ENCODE peak calls at places on chromosomes 7 and 10, in nine cellular contexts. One of them, this sample, is unnamed.

GRCh38 chr7:95886501-95887090 is 114.2 kb downstream of the DYNC1I1 start:
- DNase-seq in T-cell: no peak
- DNase-seq in HFFc6: no peak
- DNase-seq in Daoy: peak
- DNase-seq in choroid plexus epithelial cell: peak
- DNase-seq in T-helper 1 cell: no peak
- DNase-seq in non-pigmented ciliary epithelial cell: no peak
- DNase-seq in LHCN-M2: peak
- DNase-seq in lung: no peak
- DNase-seq in this sample: no peak

GRCh38 chr7:14377646-14378266 is 388.3 kb upstream of the ETV1 start:
- DNase-seq in T-cell: no peak
- DNase-seq in HFFc6: peak
- DNase-seq in Daoy: peak
- DNase-seq in choroid plexus epithelial cell: peak
- DNase-seq in T-helper 1 cell: no peak
- DNase-seq in non-pigmented ciliary epithelial cell: peak
- DNase-seq in LHCN-M2: peak
- DNase-seq in lung: no peak
- DNase-seq in this sample: no peak

GRCh38 chr10:67045404-67045803 is 119.6 kb downstream of the LRRTM3 start:
- DNase-seq in T-cell: no peak
- DNase-seq in HFFc6: no peak
- DNase-seq in Daoy: no peak
- DNase-seq in choroid plexus epithelial cell: no peak
- DNase-seq in T-helper 1 cell: no peak
- DNase-seq in non-pigmented ciliary epithelial cell: no peak
- DNase-seq in LHCN-M2: no peak
- DNase-seq in lung: no peak
- DNase-seq in this sample: no peak

GRCh38 chr10:87864497-87865059 is 1.2 kb downstream of the PTEN start:
- DNase-seq in T-cell: no peak
- DNase-seq in HFFc6: no peak
- DNase-seq in Daoy: no peak
- DNase-seq in choroid plexus epithelial cell: no peak
- DNase-seq in T-helper 1 cell: no peak
- DNase-seq in non-pigmented ciliary epithelial cell: no peak
- DNase-seq in LHCN-M2: peak
- DNase-seq in lung: no peak
- DNase-seq in this sample: no peak

GRCh38 chr7:48419401-48419800 is 248.1 kb downstream of the ABCA13 start:
- DNase-seq in T-cell: no peak
- DNase-seq in HFFc6: no peak
- DNase-seq in Daoy: no peak
- DNase-seq in choroid plexus epithelial cell: peak
- DNase-seq in T-helper 1 cell: no peak
- DNase-seq in non-pigmented ciliary epithelial cell: no peak
- DNase-seq in LHCN-M2: peak
- DNase-seq in lung: no peak
- DNase-seq in this sample: no peak

GRCh38 chr7:121343302-121343701 is 14.5 kb downstream of the WNT16 start:
- DNase-seq in T-cell: no peak
- DNase-seq in HFFc6: no peak
- DNase-seq in Daoy: no peak
- DNase-seq in choroid plexus epithelial cell: peak
- DNase-seq in T-helper 1 cell: no peak
- DNase-seq in non-pigmented ciliary epithelial cell: no peak
- DNase-seq in LHCN-M2: no peak
- DNase-seq in lung: no peak
- DNase-seq in this sample: no peak

GRCh38 chr7:7654964-7655363 is 14.4 kb downstream of the UMAD1 start:
- DNase-seq in T-cell: no peak
- DNase-seq in HFFc6: no peak
- DNase-seq in Daoy: no peak
- DNase-seq in choroid plexus epithelial cell: no peak
- DNase-seq in T-helper 1 cell: no peak
- DNase-seq in non-pigmented ciliary epithelial cell: no peak
- DNase-seq in LHCN-M2: no peak
- DNase-seq in lung: no peak
- DNase-seq in this sample: no peak

GRCh38 chr10:53697038-53697437 is 924.5 kb upstream of the MBL2 start:
- DNase-seq in T-cell: no peak
- DNase-seq in HFFc6: no peak
- DNase-seq in Daoy: no peak
- DNase-seq in choroid plexus epithelial cell: peak
- DNase-seq in T-helper 1 cell: no peak
- DNase-seq in non-pigmented ciliary epithelial cell: peak
- DNase-seq in LHCN-M2: no peak
- DNase-seq in lung: no peak
- DNase-seq in this sample: no peak

GRCh38 chr10:124663766-124664360 is 80.3 kb downstream of the FAM53B start:
- DNase-seq in T-cell: no peak
- DNase-seq in HFFc6: no peak
- DNase-seq in Daoy: no peak
- DNase-seq in choroid plexus epithelial cell: no peak
- DNase-seq in T-helper 1 cell: no peak
- DNase-seq in non-pigmented ciliary epithelial cell: no peak
- DNase-seq in LHCN-M2: no peak
- DNase-seq in lung: no peak
- DNase-seq in this sample: no peak

GRCh38 chr7:134014935-134015334 is 112.2 kb upstream of the LRGUK start:
- DNase-seq in T-cell: no peak
- DNase-seq in HFFc6: no peak
- DNase-seq in Daoy: peak
- DNase-seq in choroid plexus epithelial cell: peak
- DNase-seq in T-helper 1 cell: no peak
- DNase-seq in non-pigmented ciliary epithelial cell: no peak
- DNase-seq in LHCN-M2: peak
- DNase-seq in lung: no peak
- DNase-seq in this sample: no peak

GRCh38 chr10:9096288-9096687 is 1041.8 kb downstream of the GATA3 start:
- DNase-seq in T-cell: peak
- DNase-seq in HFFc6: no peak
- DNase-seq in Daoy: no peak
- DNase-seq in choroid plexus epithelial cell: no peak
- DNase-seq in T-helper 1 cell: peak
- DNase-seq in non-pigmented ciliary epithelial cell: no peak
- DNase-seq in LHCN-M2: no peak
- DNase-seq in lung: no peak
- DNase-seq in this sample: no peak

GRCh38 chr7:98168181-98168903 is 42.9 kb upstream of the BHLHA15 start:
- DNase-seq in T-cell: peak
- DNase-seq in HFFc6: peak
- DNase-seq in Daoy: peak
- DNase-seq in choroid plexus epithelial cell: peak
- DNase-seq in T-helper 1 cell: peak
- DNase-seq in non-pigmented ciliary epithelial cell: peak
- DNase-seq in LHCN-M2: peak
- DNase-seq in lung: peak
- DNase-seq in this sample: peak

GRCh38 chr10:32377458-32378370 is 30.8 kb upstream of the EPC1 start:
- DNase-seq in T-cell: peak
- DNase-seq in HFFc6: peak
- DNase-seq in Daoy: peak
- DNase-seq in choroid plexus epithelial cell: peak
- DNase-seq in T-helper 1 cell: no peak
- DNase-seq in non-pigmented ciliary epithelial cell: peak
- DNase-seq in LHCN-M2: peak
- DNase-seq in lung: no peak
- DNase-seq in this sample: peak

GRCh38 chr10:47051741-47052238 is 140.6 kb downstream of the PTPN20 start:
- DNase-seq in T-cell: no peak
- DNase-seq in HFFc6: no peak
- DNase-seq in Daoy: no peak
- DNase-seq in choroid plexus epithelial cell: no peak
- DNase-seq in T-helper 1 cell: no peak
- DNase-seq in non-pigmented ciliary epithelial cell: no peak
- DNase-seq in LHCN-M2: no peak
- DNase-seq in lung: no peak
- DNase-seq in this sample: no peak

GRCh38 chr10:49394933-49395740 is 752 bp downstream of the DRGX start:
- DNase-seq in T-cell: no peak
- DNase-seq in HFFc6: no peak
- DNase-seq in Daoy: no peak
- DNase-seq in choroid plexus epithelial cell: no peak
- DNase-seq in T-helper 1 cell: no peak
- DNase-seq in non-pigmented ciliary epithelial cell: no peak
- DNase-seq in LHCN-M2: no peak
- DNase-seq in lung: no peak
- DNase-seq in this sample: no peak

GRCh38 chr7:40721344-40721949 is 586.6 kb downstream of the SUGCT start:
- DNase-seq in T-cell: no peak
- DNase-seq in HFFc6: peak
- DNase-seq in Daoy: no peak
- DNase-seq in choroid plexus epithelial cell: peak
- DNase-seq in T-helper 1 cell: no peak
- DNase-seq in non-pigmented ciliary epithelial cell: no peak
- DNase-seq in LHCN-M2: peak
- DNase-seq in lung: no peak
- DNase-seq in this sample: no peak

GRCh38 chr7:148334959-148335577 is 255.5 kb upstream of the C7orf33 start:
- DNase-seq in T-cell: no peak
- DNase-seq in HFFc6: no peak
- DNase-seq in Daoy: peak
- DNase-seq in choroid plexus epithelial cell: peak
- DNase-seq in T-helper 1 cell: no peak
- DNase-seq in non-pigmented ciliary epithelial cell: peak
- DNase-seq in LHCN-M2: peak
- DNase-seq in lung: no peak
- DNase-seq in this sample: no peak

GRCh38 chr7:150404785-150405583 is 25.9 kb downstream of the ZNF775 start:
- DNase-seq in T-cell: peak
- DNase-seq in HFFc6: peak
- DNase-seq in Daoy: peak
- DNase-seq in choroid plexus epithelial cell: peak
- DNase-seq in T-helper 1 cell: peak
- DNase-seq in non-pigmented ciliary epithelial cell: peak
- DNase-seq in LHCN-M2: peak
- DNase-seq in lung: peak
- DNase-seq in this sample: peak

GRCh38 chr10:122544493-122544892 is 16.1 kb upstream of the DMBT1 start:
- DNase-seq in T-cell: no peak
- DNase-seq in HFFc6: no peak
- DNase-seq in Daoy: no peak
- DNase-seq in choroid plexus epithelial cell: no peak
- DNase-seq in T-helper 1 cell: no peak
- DNase-seq in non-pigmented ciliary epithelial cell: no peak
- DNase-seq in LHCN-M2: no peak
- DNase-seq in lung: no peak
- DNase-seq in this sample: no peak

GRCh38 chr10:95407546-95407945 is 116.7 kb upstream of the PDLIM1 start:
- DNase-seq in T-cell: no peak
- DNase-seq in HFFc6: no peak
- DNase-seq in Daoy: no peak
- DNase-seq in choroid plexus epithelial cell: no peak
- DNase-seq in T-helper 1 cell: no peak
- DNase-seq in non-pigmented ciliary epithelial cell: no peak
- DNase-seq in LHCN-M2: no peak
- DNase-seq in lung: no peak
- DNase-seq in this sample: no peak

GRCh38 chr7:78327718-78328117 is 529.1 kb downstream of the PHTF2 start:
- DNase-seq in T-cell: no peak
- DNase-seq in HFFc6: no peak
- DNase-seq in Daoy: no peak
- DNase-seq in choroid plexus epithelial cell: no peak
- DNase-seq in T-helper 1 cell: no peak
- DNase-seq in non-pigmented ciliary epithelial cell: no peak
- DNase-seq in LHCN-M2: no peak
- DNase-seq in lung: no peak
- DNase-seq in this sample: no peak

GRCh38 chr10:106615081-106615480 is 549.4 kb downstream of the SORCS1 start:
- DNase-seq in T-cell: no peak
- DNase-seq in HFFc6: peak
- DNase-seq in Daoy: no peak
- DNase-seq in choroid plexus epithelial cell: peak
- DNase-seq in T-helper 1 cell: no peak
- DNase-seq in non-pigmented ciliary epithelial cell: peak
- DNase-seq in LHCN-M2: no peak
- DNase-seq in lung: no peak
- DNase-seq in this sample: no peak

GRCh38 chr7:102942181-102942882 is 29.5 kb downstream of the LRRC17 start:
- DNase-seq in T-cell: no peak
- DNase-seq in HFFc6: no peak
- DNase-seq in Daoy: no peak
- DNase-seq in choroid plexus epithelial cell: peak
- DNase-seq in T-helper 1 cell: no peak
- DNase-seq in non-pigmented ciliary epithelial cell: no peak
- DNase-seq in LHCN-M2: no peak
- DNase-seq in lung: no peak
- DNase-seq in this sample: no peak